ENCODE peak calls at places on chromosomes 2 and 18, in seven cellular contexts. One of them, this sample, is unnamed.

GRCh38 chr2:101617188-101617587 is 80.3 kb upstream of the MAP4K4 start:
- DNase-seq in astrocyte: peak; percentile 88
- DNase-seq in PC-3: peak; percentile 8
- DNase-seq in neuronal stem cell: no peak
- DNase-seq in adipocyte: peak; percentile 62
- DNase-seq in endothelial cell of umbilical vein: no peak
- DNase-seq in endodermal cell: no peak
- DNase-seq in this sample: no peak

GRCh38 chr2:105708697-105709096 is 36.0 kb upstream of the NCK2 start:
- DNase-seq in astrocyte: no peak
- DNase-seq in adipocyte: no peak
- DNase-seq in endothelial cell of umbilical vein: no peak
- DNase-seq in neuronal stem cell: no peak
- DNase-seq in PC-3: no peak
- DNase-seq in endodermal cell: no peak
- DNase-seq in this sample: no peak

GRCh38 chr2:27428978-27429541 is 629 bp downstream of the NRBP1 start:
- DNase-seq in adipocyte: peak; percentile 91
- DNase-seq in PC-3: peak; percentile 86
- DNase-seq in astrocyte: peak; percentile 76
- DNase-seq in endothelial cell of umbilical vein: peak; percentile 90
- DNase-seq in neuronal stem cell: peak; percentile 79
- DNase-seq in endodermal cell: peak; percentile 96
- DNase-seq in this sample: peak; percentile 69

GRCh38 chr2:203476881-203477280 is 58.2 kb downstream of the RAPH1 start:
- DNase-seq in PC-3: no peak
- DNase-seq in endothelial cell of umbilical vein: no peak
- DNase-seq in astrocyte: peak; percentile 19
- DNase-seq in neuronal stem cell: no peak
- DNase-seq in endodermal cell: no peak
- DNase-seq in adipocyte: no peak
- DNase-seq in this sample: no peak

GRCh38 chr2:104864280-104864599 is 10.3 kb downstream of the POU3F3 start:
- DNase-seq in neuronal stem cell: no peak
- DNase-seq in PC-3: no peak
- DNase-seq in endothelial cell of umbilical vein: no peak
- DNase-seq in endodermal cell: no peak
- DNase-seq in astrocyte: no peak
- DNase-seq in adipocyte: no peak
- DNase-seq in this sample: no peak

GRCh38 chr2:166786707-166787106 is 101.6 kb upstream of the XIRP2 start:
- DNase-seq in adipocyte: no peak
- DNase-seq in astrocyte: no peak
- DNase-seq in endothelial cell of umbilical vein: no peak
- DNase-seq in endodermal cell: no peak
- DNase-seq in PC-3: no peak
- DNase-seq in neuronal stem cell: no peak
- DNase-seq in this sample: no peak

GRCh38 chr18:2846638-2847340 is at the start of gene EMILIN2:
- DNase-seq in astrocyte: peak; percentile 32
- DNase-seq in PC-3: no peak
- DNase-seq in endothelial cell of umbilical vein: peak; percentile 18
- DNase-seq in endodermal cell: peak; percentile 88
- DNase-seq in adipocyte: peak; percentile 53
- DNase-seq in neuronal stem cell: peak; percentile 47
- DNase-seq in this sample: no peak

GRCh38 chr2:16037808-16038457 is 97.6 kb downstream of the MYCN start:
- DNase-seq in astrocyte: no peak
- DNase-seq in endothelial cell of umbilical vein: no peak
- DNase-seq in PC-3: no peak
- DNase-seq in neuronal stem cell: no peak
- DNase-seq in adipocyte: no peak
- DNase-seq in endodermal cell: no peak
- DNase-seq in this sample: no peak

GRCh38 chr2:176178807-176179271 is 9.6 kb upstream of the HOXD1 start:
- DNase-seq in endodermal cell: peak; percentile 20
- DNase-seq in astrocyte: peak; percentile 63
- DNase-seq in adipocyte: no peak
- DNase-seq in PC-3: no peak
- DNase-seq in endothelial cell of umbilical vein: peak; percentile 90
- DNase-seq in neuronal stem cell: no peak
- DNase-seq in this sample: no peak

GRCh38 chr2:207836526-207837133 is 66.9 kb upstream of the FZD5 start:
- DNase-seq in endothelial cell of umbilical vein: no peak
- DNase-seq in neuronal stem cell: peak; percentile 40
- DNase-seq in endodermal cell: peak; percentile 62
- DNase-seq in PC-3: no peak
- DNase-seq in adipocyte: peak; percentile 31
- DNase-seq in astrocyte: no peak
- DNase-seq in this sample: no peak

GRCh38 chr18:59724116-59724515 is 26.9 kb upstream of the CCBE1 start:
- DNase-seq in neuronal stem cell: no peak
- DNase-seq in astrocyte: no peak
- DNase-seq in endothelial cell of umbilical vein: no peak
- DNase-seq in PC-3: peak; percentile 79
- DNase-seq in endodermal cell: no peak
- DNase-seq in adipocyte: no peak
- DNase-seq in this sample: no peak

GRCh38 chr2:20447437-20448245 is 767 bp downstream of the RHOB start:
- DNase-seq in endodermal cell: peak; percentile 74
- DNase-seq in PC-3: peak; percentile 44
- DNase-seq in neuronal stem cell: peak; percentile 44
- DNase-seq in endothelial cell of umbilical vein: peak; percentile 56
- DNase-seq in adipocyte: peak; percentile 59
- DNase-seq in astrocyte: no peak
- DNase-seq in this sample: no peak

GRCh38 chr18:39345321-39345720 is 1779.7 kb upstream of the CELF4 start:
- DNase-seq in astrocyte: peak; percentile 53
- DNase-seq in adipocyte: peak; percentile 11
- DNase-seq in PC-3: no peak
- DNase-seq in endodermal cell: no peak
- DNase-seq in neuronal stem cell: no peak
- DNase-seq in endothelial cell of umbilical vein: no peak
- DNase-seq in this sample: no peak

GRCh38 chr18:39344487-39344886 is 1778.9 kb upstream of the CELF4 start:
- DNase-seq in neuronal stem cell: no peak
- DNase-seq in PC-3: no peak
- DNase-seq in endodermal cell: no peak
- DNase-seq in endothelial cell of umbilical vein: no peak
- DNase-seq in adipocyte: no peak
- DNase-seq in astrocyte: no peak
- DNase-seq in this sample: no peak

GRCh38 chr18:39340418-39340817 is 1774.8 kb upstream of the CELF4 start:
- DNase-seq in adipocyte: no peak
- DNase-seq in endothelial cell of umbilical vein: no peak
- DNase-seq in endodermal cell: no peak
- DNase-seq in astrocyte: no peak
- DNase-seq in PC-3: no peak
- DNase-seq in neuronal stem cell: no peak
- DNase-seq in this sample: no peak

GRCh38 chr18:39346916-39347315 is 1781.3 kb upstream of the CELF4 start:
- DNase-seq in endodermal cell: no peak
- DNase-seq in PC-3: no peak
- DNase-seq in endothelial cell of umbilical vein: no peak
- DNase-seq in neuronal stem cell: no peak
- DNase-seq in adipocyte: no peak
- DNase-seq in astrocyte: no peak
- DNase-seq in this sample: no peak

DNA sequence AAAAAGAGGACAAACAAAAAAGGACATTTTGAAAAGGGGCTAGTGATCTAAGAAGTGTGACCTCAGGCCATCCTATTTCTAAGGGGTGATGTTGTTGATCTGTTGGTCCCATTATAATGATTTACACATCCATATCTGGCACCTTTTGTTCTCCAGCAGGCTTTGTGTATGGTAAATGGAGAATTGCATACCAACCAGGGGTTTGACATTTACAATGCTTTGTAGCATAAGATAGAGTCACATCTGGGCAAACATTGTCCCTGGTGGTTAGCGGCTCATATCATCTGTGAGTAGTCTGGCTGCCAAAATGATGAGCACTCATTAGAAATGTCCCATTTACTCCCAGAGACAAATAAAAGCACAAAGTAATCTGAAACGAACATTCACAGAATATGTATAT is 1775.5 kb upstream of the CELF4 start:
- DNase-seq in endothelial cell of umbilical vein: no peak
- DNase-seq in adipocyte: no peak
- DNase-seq in endodermal cell: no peak
- DNase-seq in neuronal stem cell: no peak
- DNase-seq in PC-3: no peak
- DNase-seq in astrocyte: no peak
- DNase-seq in this sample: no peak
- H3K36me3 ChIP-seq in endothelial cell of umbilical vein: no peaks in the 10 kb centered on the region
- H3K36me3 ChIP-seq in adipocyte: no peaks in the 10 kb centered on the region
- H3K36me3 ChIP-seq in endodermal cell: no peaks in the 10 kb centered on the region
- H3K36me3 ChIP-seq in neuronal stem cell: no peaks in the 10 kb centered on the region
- H3K36me3 ChIP-seq in PC-3: no peaks in the 10 kb centered on the region
- H3K36me3 ChIP-seq in astrocyte: no peaks in the 10 kb centered on the region
- H3K36me3 ChIP-seq in this sample: no peaks in the 10 kb centered on the region

DNA sequence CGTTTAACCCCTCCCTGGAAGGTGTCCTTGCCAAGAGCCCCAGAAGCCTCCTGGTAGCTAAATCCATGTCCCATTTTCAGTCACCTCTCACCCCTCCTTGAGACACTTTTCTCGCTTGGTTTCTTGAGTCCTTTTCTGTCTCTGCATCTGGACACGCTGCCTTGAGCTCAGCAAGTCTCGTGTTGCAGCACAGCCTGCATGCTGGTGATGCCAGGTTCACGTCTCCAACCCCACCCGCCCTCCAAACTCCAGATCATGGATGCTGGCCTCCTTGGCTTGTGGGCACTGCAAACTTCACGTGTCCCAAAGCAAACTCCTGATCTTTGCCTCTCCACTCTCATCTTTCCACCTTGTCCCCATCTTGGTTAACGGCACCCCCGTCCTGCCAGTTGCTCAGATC is 39.3 kb downstream of the CENPO start:
- DNase-seq in endothelial cell of umbilical vein: no peak
- DNase-seq in adipocyte: no peak
- DNase-seq in neuronal stem cell: no peak
- DNase-seq in astrocyte: no peak
- DNase-seq in endodermal cell: no peak
- DNase-seq in PC-3: no peak
- DNase-seq in this sample: no peak
- H3K9ac ChIP-seq in endothelial cell of umbilical vein: no peak overlapping the region
- H3K9ac ChIP-seq in adipocyte: no peak overlapping the region
- H3K9ac ChIP-seq in neuronal stem cell: peak overlapping the region; percentile 18
- H3K9ac ChIP-seq in astrocyte: no peak overlapping the region
- H3K9ac ChIP-seq in endodermal cell: no peak overlapping the region
- H3K9ac ChIP-seq in PC-3: no peak overlapping the region
- H3K9ac ChIP-seq in this sample: no peak overlapping the region

GRCh38 chr2:127137225-127137624 is 30.3 kb upstream of the BIN1 start:
- DNase-seq in adipocyte: no peak
- DNase-seq in endothelial cell of umbilical vein: no peak
- DNase-seq in astrocyte: no peak
- DNase-seq in neuronal stem cell: no peak
- DNase-seq in endodermal cell: no peak
- DNase-seq in PC-3: no peak
- DNase-seq in this sample: no peak
- H3K36me3 ChIP-seq in adipocyte: no peaks in the 10 kb centered on the region
- H3K36me3 ChIP-seq in endothelial cell of umbilical vein: no peaks in the 10 kb centered on the region
- H3K36me3 ChIP-seq in astrocyte: no peaks in the 10 kb centered on the region
- H3K36me3 ChIP-seq in neuronal stem cell: no peaks in the 10 kb centered on the region
- H3K36me3 ChIP-seq in endodermal cell: no peaks in the 10 kb centered on the region
- H3K36me3 ChIP-seq in PC-3: no peaks in the 10 kb centered on the region
- H3K36me3 ChIP-seq in this sample: no peaks in the 10 kb centered on the region

GRCh38 chr2:67564626-67565025 is 167.5 kb downstream of the ETAA1 start:
- DNase-seq in neuronal stem cell: no peak
- DNase-seq in PC-3: no peak
- DNase-seq in adipocyte: no peak
- DNase-seq in astrocyte: no peak
- DNase-seq in endothelial cell of umbilical vein: no peak
- DNase-seq in endodermal cell: no peak
- DNase-seq in this sample: no peak

GRCh38 chr2:67561411-67561965 is 164.4 kb downstream of the ETAA1 start:
- DNase-seq in endodermal cell: no peak
- DNase-seq in adipocyte: peak; percentile 37
- DNase-seq in astrocyte: peak; percentile 95
- DNase-seq in neuronal stem cell: no peak
- DNase-seq in PC-3: peak; percentile 95
- DNase-seq in endothelial cell of umbilical vein: peak; percentile 95
- DNase-seq in this sample: no peak

GRCh38 chr2:67564076-67564475 is 166.9 kb downstream of the ETAA1 start:
- DNase-seq in astrocyte: peak; percentile 36
- DNase-seq in neuronal stem cell: no peak
- DNase-seq in endodermal cell: no peak
- DNase-seq in adipocyte: peak; percentile 66
- DNase-seq in PC-3: peak; percentile 55
- DNase-seq in endothelial cell of umbilical vein: no peak
- DNase-seq in this sample: no peak

GRCh38 chr2:67559156-67559555 is 162.0 kb downstream of the ETAA1 start:
- DNase-seq in neuronal stem cell: no peak
- DNase-seq in astrocyte: peak; percentile 81
- DNase-seq in PC-3: no peak
- DNase-seq in adipocyte: no peak
- DNase-seq in endodermal cell: no peak
- DNase-seq in endothelial cell of umbilical vein: no peak
- DNase-seq in this sample: no peak

GRCh38 chr2:67560818-67561221 is 163.7 kb downstream of the ETAA1 start:
- DNase-seq in endothelial cell of umbilical vein: no peak
- DNase-seq in endodermal cell: no peak
- DNase-seq in astrocyte: peak; percentile 61
- DNase-seq in neuronal stem cell: no peak
- DNase-seq in adipocyte: peak; percentile 64
- DNase-seq in PC-3: no peak
- DNase-seq in this sample: no peak
- H3K9ac ChIP-seq in endothelial cell of umbilical vein: peak overlapping the region; percentile 68
- H3K9ac ChIP-seq in endodermal cell: no peak overlapping the region
- H3K9ac ChIP-seq in astrocyte: no peak overlapping the region
- H3K9ac ChIP-seq in neuronal stem cell: no peak overlapping the region
- H3K9ac ChIP-seq in adipocyte: no peak overlapping the region
- H3K9ac ChIP-seq in PC-3: no peak overlapping the region
- H3K9ac ChIP-seq in this sample: no peak overlapping the region